ENCODE peak calls at places on chromosomes 12 and 14, in ten cellular contexts. I, A, Z, T, M, L, N, W, X and J are unnamed samples.

GRCh38 chr12:111168009-111168786 is 200.7 kb downstream of the PHETA1 start:
- DNase-seq in L (no peak), W (no peak), N (no peak), X (no peak), A (no peak), M (no peak), T (no peak), I (no peak), Z (no peak), J (no peak)

GRCh38 chr14:75041613-75042012 is 9.7 kb downstream of the MLH3 start:
- DNase-seq in X (no peak), M (no peak), L (no peak), I (no peak), T (no peak), N (no peak), Z (no peak), A (no peak), W (peak), J (no peak)

GRCh38 chr12:128783129-128783574 is 40.6 kb downstream of the SLC15A4 start:
- DNase-seq in A (no peak), W (no peak), X (peak), L (no peak), Z (no peak), M (no peak), N (no peak), I (no peak), T (no peak), J (no peak)

GRCh38 chr14:21510735-21511657 is at the start of gene METTL3:
- DNase-seq in L (peak), W (peak), X (peak), M (peak), A (peak), I (peak), N (peak), T (peak), Z (peak), J (peak)

GRCh38 chr12:30953257-30953656 is 26.7 kb downstream of the TSPAN11 start:
- DNase-seq in L (peak), X (no peak), Z (no peak), N (no peak), A (no peak), W (no peak), T (no peak), I (no peak), M (no peak), J (no peak)

GRCh38 chr12:121927798-121928197 is 9.4 kb downstream of the CFAP251 start:
- DNase-seq in L (no peak), W (no peak), M (no peak), T (no peak), X (no peak), I (no peak), A (no peak), Z (no peak), N (no peak), J (no peak)

GRCh38 chr14:54207075-54207474 is 189.7 kb upstream of the CDKN3 start:
- DNase-seq in N (no peak), L (no peak), I (no peak), T (no peak), A (no peak), W (no peak), X (no peak), Z (no peak), M (no peak), J (no peak)

GRCh38 chr12:79662046-79662811 is 28.5 kb downstream of the PAWR start:
- DNase-seq in Z (no peak), L (no peak), M (no peak), W (peak), X (no peak), T (no peak), I (no peak), A (no peak), N (no peak), J (no peak)

GRCh38 chr14:96584199-96584906 is 82.2 kb downstream of the PAPOLA start:
- DNase-seq in X (peak), M (no peak), Z (peak), I (no peak), N (peak), A (peak), L (no peak), W (peak), T (peak), J (peak)

GRCh38 chr14:67131691-67132090 is 57.5 kb upstream of the GARIN2 start:
- DNase-seq in A (no peak), I (no peak), T (no peak), L (no peak), M (no peak), N (no peak), Z (no peak), X (no peak), W (no peak), J (no peak)

GRCh38 chr12:91215940-91216454 is 33.4 kb upstream of the DCN start:
- DNase-seq in L (no peak), T (no peak), M (no peak), X (no peak), N (peak), I (no peak), A (no peak), W (peak), Z (no peak), J (no peak)

GRCh38 chr12:100539209-100539608 is 34.3 kb upstream of the GAS2L3 start:
- DNase-seq in Z (peak), X (no peak), W (peak), L (no peak), M (no peak), N (no peak), A (peak), T (peak), I (no peak), J (peak)

GRCh38 chr14:29042546-29042945 is 276.0 kb downstream of the FOXG1 start:
- DNase-seq in W (no peak), T (no peak), X (no peak), M (no peak), Z (no peak), I (no peak), L (no peak), A (no peak), N (no peak), J (no peak)

GRCh38 chr14:41830679-41831078 is 224.0 kb downstream of the LRFN5 start:
- DNase-seq in A (peak), L (peak), N (no peak), M (no peak), X (peak), T (no peak), Z (no peak), W (no peak), I (no peak), J (no peak)

GRCh38 chr14:56094063-56094462 is 24.1 kb upstream of the PELI2 start:
- DNase-seq in W (peak), M (no peak), L (no peak), T (no peak), X (no peak), Z (no peak), N (no peak), A (no peak), I (no peak), J (no peak)

GRCh38 chr14:34460841-34461240 is 1.2 kb downstream of the SPTSSA start:
- DNase-seq in N (no peak), Z (no peak), L (no peak), M (no peak), A (no peak), X (no peak), W (no peak), I (no peak), T (no peak), J (peak)

GRCh38 chr12:39441963-39442894 is 691 bp downstream of the KIF21A start:
- DNase-seq in M (peak), I (peak), L (no peak), N (peak), Z (peak), T (peak), X (peak), A (peak), W (peak), J (peak)

DNA sequence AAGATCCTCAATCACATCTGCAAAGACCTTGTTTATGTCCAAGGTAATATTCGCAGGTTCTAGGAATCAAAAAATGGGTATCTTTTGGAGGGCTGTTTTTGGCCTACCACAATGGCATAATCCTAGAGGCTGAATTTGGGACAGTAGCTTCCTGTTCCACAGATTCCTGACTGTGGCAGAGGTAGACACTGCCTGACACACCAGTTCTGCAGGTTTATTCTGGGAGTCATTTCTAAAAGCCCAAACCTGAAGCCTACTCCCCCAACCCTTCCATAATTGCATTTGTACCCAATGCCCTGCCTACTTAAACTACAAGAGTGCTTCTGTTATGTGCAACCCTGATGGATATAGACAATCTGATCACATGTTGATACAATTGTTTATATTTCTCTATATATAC is 378.9 kb downstream of the PCNX1 start:
- DNase-seq in I (no peak), T (no peak), M (no peak), N (no peak), L (no peak), A (no peak), Z (no peak), X (no peak), W (no peak), J (no peak)
- TF ChIP-seq CTCF in I (no peak), T (no peak), M (no peak), N (no peak), L (no peak), A (no peak), Z (no peak), X (no peak), W (no peak), J (no peak)

GRCh38 chr12:77777274-77777673 is 53.4 kb upstream of the NAV3 start:
- DNase-seq in I (no peak), A (no peak), Z (no peak), N (no peak), W (no peak), T (no peak), L (no peak), X (no peak), M (no peak), J (no peak)
- TF ChIP-seq CTCF in I (no peak), A (no peak), Z (no peak), N (no peak), W (no peak), T (no peak), L (no peak), X (no peak), M (no peak), J (no peak)

DNA sequence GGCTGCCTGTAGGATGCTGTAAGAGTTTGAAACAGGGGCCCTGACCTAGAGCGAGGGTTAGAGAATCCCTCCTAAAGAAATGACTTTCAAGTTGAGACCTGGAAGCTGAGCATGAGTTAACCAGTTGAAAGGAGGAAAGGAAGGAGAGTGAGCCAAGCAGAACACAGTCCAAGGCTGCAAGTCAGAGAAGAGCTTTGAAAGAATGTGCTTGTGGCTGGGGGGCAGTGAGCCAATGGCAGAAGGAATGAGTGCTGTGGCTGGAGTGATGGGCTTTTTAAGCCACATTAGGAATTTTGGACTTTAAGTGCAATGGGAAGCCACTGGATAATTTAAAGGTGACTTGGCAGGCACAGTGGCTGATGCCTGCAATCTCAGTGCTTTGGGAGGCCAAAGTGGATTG is 18.1 kb downstream of the CDKN1B start:
- DNase-seq in I (no peak), A (no peak), M (no peak), T (no peak), L (no peak), N (no peak), X (no peak), Z (no peak), W (no peak), J (no peak)
- TF ChIP-seq CTCF in I (no peak), A (no peak), M (no peak), T (no peak), L (no peak), N (no peak), X (no peak), Z (no peak), W (no peak), J (no peak)

GRCh38 chr12:26030371-26030770 is 71.9 kb downstream of the RASSF8 start:
- DNase-seq in X (no peak), T (no peak), I (no peak), Z (no peak), M (no peak), A (no peak), W (no peak), N (no peak), L (no peak), J (no peak)

GRCh38 chr12:26031318-26031717 is 72.8 kb downstream of the RASSF8 start:
- DNase-seq in T (no peak), X (no peak), I (no peak), Z (no peak), A (no peak), N (no peak), M (no peak), W (no peak), L (no peak), J (no peak)

GRCh38 chr12:26029741-26030033 is 71.2 kb downstream of the RASSF8 start:
- DNase-seq in A (no peak), I (no peak), T (no peak), M (no peak), X (no peak), W (no peak), Z (no peak), N (no peak), L (no peak), J (no peak)

GRCh38 chr12:26027401-26027800 is 68.9 kb downstream of the RASSF8 start:
- DNase-seq in Z (no peak), X (no peak), I (no peak), A (no peak), N (no peak), W (no peak), M (no peak), T (no peak), L (no peak), J (no peak)

DNA sequence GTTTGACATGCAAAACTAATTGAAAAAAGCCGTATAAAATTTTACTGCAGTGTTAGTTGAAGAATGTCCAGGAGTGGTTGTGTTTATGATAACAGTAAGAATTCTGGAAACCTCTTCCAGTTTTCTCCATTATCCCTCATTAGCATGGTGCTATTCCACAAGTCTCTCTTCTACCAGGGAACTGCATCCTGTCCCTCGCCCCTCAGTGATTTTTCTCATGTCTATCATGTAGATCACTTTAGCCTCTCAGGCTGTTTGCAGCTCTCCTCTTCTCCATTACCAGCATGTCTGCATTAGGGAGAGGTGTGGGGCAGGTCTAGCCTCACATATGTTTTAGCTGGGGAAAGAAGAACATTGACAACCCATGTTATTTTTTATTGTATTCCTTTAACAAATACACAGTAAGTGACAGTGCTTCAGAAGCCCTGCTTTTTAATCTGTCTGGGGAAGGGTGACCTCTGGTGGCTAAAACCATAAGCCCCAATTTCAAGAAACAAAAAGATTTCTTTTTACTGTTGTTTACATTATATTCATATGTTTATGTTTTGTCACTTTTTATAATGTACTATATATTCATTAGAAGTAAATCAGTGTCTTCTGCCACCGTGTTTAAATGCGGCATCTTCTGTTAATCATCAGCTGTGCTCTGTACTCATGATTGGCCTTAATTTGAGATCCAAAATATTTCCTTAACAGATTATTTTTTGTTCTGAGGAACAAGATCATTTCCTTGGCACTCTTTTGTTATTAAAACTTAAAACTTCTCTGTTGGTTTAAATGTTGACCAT is 70.7 kb downstream of the RASSF8 start:
- DNase-seq in X (no peak), M (no peak), L (no peak), W (peak), N (no peak), A (peak), T (peak), I (no peak), Z (no peak), J (peak)
- TF ChIP-seq CTCF in X (peak), M (peak), L (peak), W (peak), N (no peak), A (peak), T (peak), I (peak), Z (peak), J (peak)

GRCh38 chr12:51538149-51538548 is 52.9 kb upstream of the SCN8A start:
- DNase-seq in X (no peak), I (no peak), W (no peak), Z (no peak), A (no peak), N (no peak), M (no peak), L (no peak), T (no peak), J (no peak)
- TF ChIP-seq CTCF in X (no peak), I (no peak), W (no peak), Z (no peak), A (no peak), N (no peak), M (no peak), L (no peak), T (no peak), J (no peak)

GRCh38 chr12:104064031-104064841 is at the start of gene HCFC2:
- DNase-seq in I (peak), W (peak), N (peak), X (peak), L (peak), A (peak), T (peak), M (peak), Z (peak), J (peak)
- TF ChIP-seq CTCF in I (no peak), W (no peak), N (no peak), X (no peak), L (no peak), A (no peak), T (no peak), M (no peak), Z (no peak), J (no peak)

GRCh38 chr14:23728791-23729190 is 92.6 kb downstream of the DHRS2 start:
- DNase-seq in A (no peak), I (no peak), L (no peak), Z (no peak), W (no peak), N (no peak), X (no peak), T (no peak), M (no peak), J (no peak)

GRCh38 chr14:23729720-23730387 is 93.7 kb downstream of the DHRS2 start:
- DNase-seq in X (no peak), T (no peak), A (peak), I (no peak), M (no peak), N (no peak), Z (no peak), L (no peak), W (peak), J (no peak)

GRCh38 chr14:23725528-23725927 is 89.4 kb downstream of the DHRS2 start:
- DNase-seq in A (no peak), X (no peak), M (no peak), T (no peak), I (no peak), W (no peak), Z (no peak), N (no peak), L (no peak), J (no peak)

GRCh38 chr14:23725980-23726746 is 90.0 kb downstream of the DHRS2 start:
- DNase-seq in N (no peak), X (no peak), Z (no peak), M (no peak), T (no peak), W (no peak), L (no peak), A (no peak), I (no peak), J (no peak)

DNA sequence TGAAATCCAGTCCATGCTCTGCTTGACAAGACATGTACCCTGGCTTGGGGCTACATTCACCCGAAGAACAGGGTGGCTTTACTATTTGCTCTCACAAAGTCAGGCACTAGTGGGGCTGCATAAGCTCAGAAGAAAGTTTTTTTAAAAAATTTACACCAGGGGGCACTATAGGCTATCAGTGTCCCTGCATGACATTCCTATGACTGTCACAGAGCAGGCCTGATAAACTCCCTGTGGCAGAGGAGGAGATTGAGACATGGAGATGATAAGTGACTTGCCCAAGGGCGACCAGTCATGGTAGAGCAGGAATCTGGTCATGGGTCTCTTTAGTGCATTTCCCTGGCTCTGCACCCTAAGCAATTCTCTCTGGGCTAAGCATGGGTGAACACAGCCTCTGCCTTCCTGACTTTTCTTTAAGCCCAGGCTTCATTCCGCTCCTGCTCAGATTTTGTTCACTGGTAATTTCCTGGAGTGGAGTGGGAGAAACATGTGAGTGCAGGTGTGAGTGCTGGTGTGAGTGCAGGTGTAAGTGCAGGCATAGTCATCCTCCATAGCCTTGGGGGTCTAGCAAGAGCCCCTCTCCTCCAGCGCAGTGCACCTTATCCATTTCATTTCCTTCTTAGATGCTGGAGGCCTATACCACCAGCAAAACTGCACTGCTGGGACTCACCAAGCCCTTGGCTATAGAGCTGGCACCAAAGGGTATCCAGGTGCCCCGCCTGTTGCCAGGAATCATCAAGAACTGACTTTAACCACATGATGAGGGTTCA is 91.6 kb downstream of the DHRS2 start:
- DNase-seq in I (no peak), L (peak), M (no peak), X (no peak), W (peak), Z (no peak), N (no peak), A (peak), T (no peak), J (peak)
- TF ChIP-seq CTCF in I (no peak), L (peak), M (peak), X (no peak), W (peak), Z (peak), N (no peak), A (peak), T (peak), J (peak)

GRCh38 chr12:11722071-11722470 is 72.6 kb downstream of the ETV6 start:
- DNase-seq in W (no peak), L (no peak), X (no peak), I (no peak), T (no peak), M (no peak), N (no peak), A (no peak), Z (no peak), J (no peak)
- TF ChIP-seq CTCF in W (no peak), L (no peak), X (no peak), I (no peak), T (no peak), M (no peak), N (no peak), A (no peak), Z (no peak), J (no peak)

GRCh38 chr14:106417224-106418049 is 891.1 kb downstream of the TMEM121 start:
- DNase-seq in X (no peak), I (peak), M (no peak), L (no peak), N (no peak), T (no peak), W (peak), Z (peak), A (peak), J (peak)
- TF ChIP-seq CTCF in X (no peak), I (peak), M (peak), L (peak), N (no peak), T (peak), W (peak), Z (peak), A (peak), J (peak)